ENCODE peak calls at places on chromosomes 4 and X, in four cellular contexts. Y is GM12891, J is gastrocnemius medialis, M is GM12878. H is an unnamed sample.
A peak's percentile ranks its signal among the peaks of the same experiment; 100 is the strongest.

GRCh38 chr4:54100607-54101189 is 735 bp downstream of the GSX2 start:
- DNase-seq in M (no peak), J (no peak), Y (no peak), H (no peak)

GRCh38 chr4:169337510-169337909 is 66.8 kb upstream of the SH3RF1 start:
- DNase-seq in J (no peak), Y (no peak), M (no peak), H (no peak)

GRCh38 chr4:82097504-82097903 is 276.3 kb downstream of the HNRNPD start:
- DNase-seq in M (no peak), J (no peak), Y (no peak), H (no peak)

GRCh38 chrX:114582698-114583395 is 1.0 kb upstream of the HTR2C start:
- DNase-seq in J (no peak), Y (no peak), M (no peak), H (no peak)

GRCh38 chrX:133776072-133776471 is 209.3 kb downstream of the GPC3 start:
- DNase-seq in Y (no peak), J (no peak), M (no peak), H (peak; percentile 14)

GRCh38 chrX:151852294-151852693 is 60.4 kb upstream of the MAGEA4 start:
- DNase-seq in Y (no peak), M (no peak), J (no peak), H (no peak)

GRCh38 chr4:5785806-5786680 is 75.0 kb downstream of the EVC start:
- DNase-seq in Y (no peak), J (no peak), M (no peak), H (peak; percentile 35)

GRCh38 chr4:8336412-8337075 is 67.0 kb downstream of the HTRA3 start:
- DNase-seq in Y (no peak), J (no peak), M (no peak), H (no peak)

GRCh38 chrX:830532-830931 is 199.9 kb downstream of the SHOX start:
- DNase-seq in J (no peak), Y (no peak), M (no peak), H (no peak)

GRCh38 chr4:24211821-24212220 is 322.0 kb upstream of the PPARGC1A start:
- DNase-seq in J (no peak), M (no peak), Y (no peak), H (no peak)

GRCh38 chr4:88005086-88005485 is 2.3 kb upstream of the PKD2 start:
- DNase-seq in Y (no peak), J (peak; percentile 59), M (no peak), H (no peak)

GRCh38 chr4:2389691-2390090 is 28.8 kb downstream of the ZFYVE28 start:
- DNase-seq in Y (no peak), M (no peak), J (no peak), H (no peak)

GRCh38 chr4:27775156-27775555 is 914.5 kb downstream of the STIM2 start:
- DNase-seq in Y (no peak), J (no peak), M (no peak), H (no peak)

GRCh38 chrX:136525738-136526606 is 6.0 kb upstream of the VGLL1 start:
- DNase-seq in Y (no peak), M (no peak), J (peak; percentile 86), H (peak; percentile 88)

GRCh38 chr4:89954906-89955305 is 60.3 kb downstream of the MMRN1 start:
- DNase-seq in J (no peak), M (no peak), Y (no peak), H (no peak)

GRCh38 chr4:127660486-127660885 is 27.7 kb downstream of the INTU start:
- DNase-seq in M (no peak), Y (no peak), J (no peak), H (no peak)

GRCh38 chrX:2490634-2491033 is 10.1 kb downstream of the DHRSX start:
- DNase-seq in J (no peak), M (no peak), Y (no peak), H (no peak)

GRCh38 chr4:23305026-23305425 is 584.8 kb downstream of the PPARGC1A start:
- DNase-seq in Y (no peak), J (no peak), M (no peak), H (no peak)

GRCh38 chr4:136931771-136932170 is 600.5 kb downstream of the PCDH18 start:
- DNase-seq in Y (no peak), M (no peak), J (no peak), H (no peak)

GRCh38 chr4:52957220-52957686 is 95.1 kb downstream of the RASL11B start:
- DNase-seq in J (no peak), M (no peak), Y (no peak), H (no peak)

DNA sequence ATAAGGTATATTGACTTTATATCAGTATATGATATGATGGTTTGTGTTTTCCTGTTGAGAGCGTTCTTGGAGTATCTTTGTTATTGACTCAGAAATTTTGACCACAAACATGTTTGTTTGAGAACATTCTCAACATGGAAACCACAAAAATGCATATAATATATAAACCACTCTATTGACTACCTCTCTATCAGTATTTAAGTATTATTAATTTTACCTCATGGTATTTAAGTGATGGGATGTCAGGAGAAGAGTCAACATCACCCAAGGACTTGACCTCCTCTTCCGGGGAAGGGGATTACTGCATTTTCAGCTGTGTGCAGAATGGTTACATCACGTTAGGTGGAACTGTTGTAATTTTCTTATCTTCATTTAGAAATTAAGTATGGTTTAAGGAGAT is 54.3 kb upstream of the PUDP start:
- DNase-seq in Y (no peak), M (no peak), J (no peak), H (no peak)
- TF ChIP-seq POLR2A in Y (no peak), M (no peak), J (no peak), H (no peak)

GRCh38 chr4:139555705-139556070 is 331 bp downstream of the SETD7 start:
- DNase-seq in Y (no peak), M (no peak), J (peak; percentile 49), H (peak; percentile 65)
- TF ChIP-seq POLR2A in Y (no peak), M (no peak), J (no peak), H (no peak)

DNA sequence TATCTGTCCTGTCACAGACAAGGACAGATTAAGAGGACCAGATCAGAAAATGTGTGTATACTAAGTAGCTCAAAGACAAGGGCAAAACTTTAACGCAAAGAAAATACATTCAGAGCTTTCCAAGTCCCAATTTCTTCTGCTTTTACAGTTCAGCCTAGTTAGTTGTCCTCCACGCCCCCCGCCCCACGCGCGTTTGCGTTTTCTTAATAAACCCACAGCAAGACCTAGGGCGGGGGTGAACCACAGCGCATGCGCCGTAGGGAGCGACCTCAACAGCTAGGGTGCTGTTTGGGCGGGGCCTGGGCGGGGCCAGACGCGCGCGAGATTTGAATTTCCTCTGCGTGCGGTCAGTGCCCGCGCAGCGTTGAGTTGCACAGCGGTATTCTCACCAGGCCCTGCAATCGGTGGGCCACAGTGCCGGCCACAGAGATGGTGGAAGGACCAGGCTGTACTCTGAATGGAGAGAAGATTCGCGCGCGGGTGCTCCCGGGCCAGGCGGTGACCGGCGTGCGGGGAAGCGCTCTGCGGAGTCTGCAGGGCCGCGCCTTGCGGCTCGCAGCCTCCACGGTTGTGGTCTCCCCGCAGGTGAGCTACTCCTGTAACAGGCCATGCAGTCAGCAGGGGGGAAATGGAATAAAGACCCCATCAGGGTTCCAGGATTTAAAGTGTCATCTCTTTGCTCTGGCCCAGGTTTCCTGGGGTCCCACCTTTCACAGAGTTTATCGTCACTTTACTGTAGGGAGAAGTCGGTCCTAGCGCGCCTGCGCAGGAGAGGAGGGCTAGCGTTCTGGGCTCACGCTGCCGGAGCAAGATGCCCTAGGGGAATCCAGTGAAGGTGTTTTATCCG is at the start of gene NEIL3:
- DNase-seq in M (peak; percentile 54), J (peak; percentile 75), Y (peak; percentile 71), H (peak; percentile 89)
- TF ChIP-seq POLR2A in M (peak; percentile 90), J (no peak), Y (peak; percentile 69), H (no peak)

GRCh38 chr4:152937535-152938236 is 1.6 kb downstream of the FHDC1 start:
- DNase-seq in J (no peak), M (no peak), Y (peak; percentile 34), H (no peak)

GRCh38 chr4:152936446-152937279 is 540 bp downstream of the FHDC1 start:
- DNase-seq in Y (peak; percentile 39), J (no peak), M (no peak), H (no peak)

GRCh38 chr4:152935138-152935537 is 985 bp upstream of the FHDC1 start:
- DNase-seq in M (no peak), Y (peak; percentile 25), J (no peak), H (no peak)

GRCh38 chr4:152937280-152937534 is 1.1 kb downstream of the FHDC1 start:
- DNase-seq in M (no peak), Y (no peak), J (no peak), H (no peak)

GRCh38 chr4:152935661-152936445 is at the start of gene FHDC1:
- DNase-seq in M (no peak), Y (peak; percentile 44), J (no peak), H (no peak)
- TF ChIP-seq POLR2A in M (no peak), Y (no peak), J (no peak), H (no peak)

GRCh38 chr4:165328708-165329107 is 1.2 kb downstream of the MSMO1 start:
- DNase-seq in J (no peak), M (no peak), Y (no peak), H (no peak)

GRCh38 chr4:165328101-165328425 is 594 bp downstream of the MSMO1 start:
- DNase-seq in J (no peak), Y (no peak), M (no peak), H (no peak)

GRCh38 chr4:165326831-165327210 is 648 bp upstream of the MSMO1 start:
- DNase-seq in J (no peak), M (no peak), Y (no peak), H (peak; percentile 53)

GRCh38 chr4:165325732-165326512 is 1.5 kb upstream of the MSMO1 start:
- DNase-seq in M (no peak), Y (no peak), J (no peak), H (peak; percentile 55)

DNA sequence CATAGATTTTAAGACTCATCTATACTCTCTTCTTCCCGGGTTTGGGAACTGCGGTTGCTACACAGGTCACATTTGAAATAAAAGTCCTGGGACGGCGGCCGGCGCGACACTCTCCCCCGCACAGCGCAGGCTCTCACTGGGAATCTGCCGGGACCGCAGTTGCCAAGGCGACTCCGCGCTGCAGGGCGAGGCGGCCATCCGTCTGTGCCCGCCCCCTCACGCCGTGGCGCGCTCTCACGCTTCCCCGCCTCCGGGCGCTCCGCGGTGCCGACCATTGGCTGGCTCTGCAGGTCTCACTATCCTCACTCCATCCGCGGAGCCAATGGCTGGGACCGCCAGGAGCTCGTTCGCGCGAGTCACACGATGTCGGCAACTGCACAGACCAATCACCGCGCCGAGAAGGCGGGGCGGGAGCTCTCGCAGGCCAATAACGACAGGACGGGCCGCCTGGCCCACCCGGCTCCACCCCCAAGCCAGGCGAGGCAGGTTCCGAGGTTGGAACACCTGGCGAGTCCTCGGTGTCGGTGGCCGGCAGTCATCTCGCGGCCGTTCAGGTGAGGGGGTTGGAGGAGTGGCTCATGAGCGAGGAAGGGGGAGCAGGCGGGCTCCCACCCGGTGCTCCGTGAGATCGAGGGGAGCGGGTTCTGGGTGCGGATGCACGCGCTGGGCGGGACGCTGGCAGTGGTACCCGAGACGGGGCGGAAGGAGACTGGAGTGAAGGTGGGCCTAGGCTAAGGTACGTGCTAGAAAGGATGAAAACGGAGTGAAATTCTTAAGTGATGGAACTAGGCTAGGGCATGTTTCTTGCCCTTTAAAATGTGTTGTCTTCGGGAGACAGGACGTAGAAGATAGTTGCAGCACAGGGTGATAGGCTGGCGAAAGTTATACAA is at the start of gene MSMO1:
- DNase-seq in M (peak; percentile 96), J (peak; percentile 99), Y (peak; percentile 78), H (peak; percentile 99)
- TF ChIP-seq POLR2A in M (peak; percentile 93), J (peak; percentile 42), Y (peak; percentile 67), H (peak; percentile 43)

H was measured in adrenal gland.